ENCODE peak calls at places on chromosome 18, in four cellular contexts. One of them, this sample, is unnamed.

GRCh38 chr18:286515-287310 is 18.9 kb upstream of the THOC1 start:
- DNase-seq in right lobe of liver: no peak
- DNase-seq in CD4-positive, alpha-beta memory T cell: no peak
- DNase-seq in GM12892: no peak
- DNase-seq in this sample: peak; percentile 26

GRCh38 chr18:8140841-8141501 is 468.3 kb upstream of the RAB12 start:
- DNase-seq in right lobe of liver: no peak
- DNase-seq in CD4-positive, alpha-beta memory T cell: no peak
- DNase-seq in GM12892: no peak
- DNase-seq in this sample: no peak

GRCh38 chr18:62808116-62808515 is 92.8 kb downstream of the PHLPP1 start:
- DNase-seq in right lobe of liver: no peak
- DNase-seq in CD4-positive, alpha-beta memory T cell: no peak
- DNase-seq in GM12892: no peak
- DNase-seq in this sample: no peak

GRCh38 chr18:31711365-31712035 is 27.1 kb upstream of the B4GALT6 start:
- DNase-seq in right lobe of liver: no peak
- DNase-seq in CD4-positive, alpha-beta memory T cell: no peak
- DNase-seq in GM12892: no peak
- DNase-seq in this sample: no peak

GRCh38 chr18:10094154-10094553 is 180.3 kb downstream of the VAPA start:
- DNase-seq in right lobe of liver: no peak
- DNase-seq in CD4-positive, alpha-beta memory T cell: no peak
- DNase-seq in GM12892: no peak
- DNase-seq in this sample: no peak

GRCh38 chr18:5238371-5238758 is 41.3 kb upstream of the AKAIN1 start:
- DNase-seq in right lobe of liver: peak; percentile 92
- DNase-seq in CD4-positive, alpha-beta memory T cell: no peak
- DNase-seq in GM12892: peak; percentile 23
- DNase-seq in this sample: peak; percentile 25

GRCh38 chr18:12839057-12839525 is 44.9 kb downstream of the PTPN2 start:
- DNase-seq in right lobe of liver: no peak
- DNase-seq in CD4-positive, alpha-beta memory T cell: no peak
- DNase-seq in GM12892: no peak
- DNase-seq in this sample: peak; percentile 6

GRCh38 chr18:31450409-31450808 is 2.9 kb downstream of the DSG3 start:
- DNase-seq in right lobe of liver: no peak
- DNase-seq in CD4-positive, alpha-beta memory T cell: no peak
- DNase-seq in GM12892: no peak
- DNase-seq in this sample: no peak

GRCh38 chr18:65750421-65751144 is at the start of gene CDH7:
- DNase-seq in right lobe of liver: no peak
- DNase-seq in CD4-positive, alpha-beta memory T cell: no peak
- DNase-seq in GM12892: no peak
- DNase-seq in this sample: no peak

GRCh38 chr18:56721031-56721430 is 69.9 kb downstream of the WDR7 start:
- DNase-seq in right lobe of liver: no peak
- DNase-seq in CD4-positive, alpha-beta memory T cell: no peak
- DNase-seq in GM12892: no peak
- DNase-seq in this sample: no peak

GRCh38 chr18:24413148-24413547 is 13.3 kb upstream of the IMPACT start:
- DNase-seq in right lobe of liver: no peak
- DNase-seq in CD4-positive, alpha-beta memory T cell: no peak
- DNase-seq in GM12892: no peak
- DNase-seq in this sample: no peak

GRCh38 chr18:54149078-54149697 is 75.3 kb downstream of the MBD2 start:
- DNase-seq in right lobe of liver: no peak
- DNase-seq in CD4-positive, alpha-beta memory T cell: no peak
- DNase-seq in GM12892: no peak
- DNase-seq in this sample: no peak

GRCh38 chr18:12939161-12939560 is 8.7 kb upstream of the SEH1L start:
- DNase-seq in right lobe of liver: no peak
- DNase-seq in CD4-positive, alpha-beta memory T cell: no peak
- DNase-seq in GM12892: no peak
- DNase-seq in this sample: no peak

GRCh38 chr18:57930476-57930875 is 113.5 kb upstream of the NEDD4L start:
- DNase-seq in right lobe of liver: no peak
- DNase-seq in CD4-positive, alpha-beta memory T cell: no peak
- DNase-seq in GM12892: no peak
- DNase-seq in this sample: no peak

GRCh38 chr18:45384137-45384998 is 230.9 kb upstream of the SLC14A2 start:
- DNase-seq in right lobe of liver: peak; percentile 51
- DNase-seq in CD4-positive, alpha-beta memory T cell: peak; percentile 10
- DNase-seq in GM12892: peak; percentile 10
- DNase-seq in this sample: peak; percentile 37

GRCh38 chr18:79857082-79857661 is 59.4 kb downstream of the KCNG2 start:
- DNase-seq in right lobe of liver: no peak
- DNase-seq in CD4-positive, alpha-beta memory T cell: no peak
- DNase-seq in GM12892: no peak
- DNase-seq in this sample: peak; percentile 40

GRCh38 chr18:31722369-31722957 is 38.1 kb upstream of the B4GALT6 start:
- DNase-seq in right lobe of liver: peak; percentile 85
- DNase-seq in CD4-positive, alpha-beta memory T cell: peak; percentile 54
- DNase-seq in GM12892: peak; percentile 39
- DNase-seq in this sample: peak; percentile 91

GRCh38 chr18:72468011-72468710 is 76.0 kb downstream of the CBLN2 start:
- DNase-seq in right lobe of liver: no peak
- DNase-seq in CD4-positive, alpha-beta memory T cell: no peak
- DNase-seq in GM12892: no peak
- DNase-seq in this sample: no peak

GRCh38 chr18:79531386-79531785 is 135.7 kb downstream of the NFATC1 start:
- DNase-seq in right lobe of liver: peak; percentile 23
- DNase-seq in CD4-positive, alpha-beta memory T cell: no peak
- DNase-seq in GM12892: no peak
- DNase-seq in this sample: no peak

GRCh38 chr18:23626451-23627279 is 36.0 kb downstream of the ANKRD29 start:
- DNase-seq in right lobe of liver: no peak
- DNase-seq in CD4-positive, alpha-beta memory T cell: no peak
- DNase-seq in GM12892: no peak
- DNase-seq in this sample: no peak

GRCh38 chr18:59155140-59155539 is 15.5 kb downstream of the SEC11C start:
- DNase-seq in right lobe of liver: no peak
- DNase-seq in CD4-positive, alpha-beta memory T cell: no peak
- DNase-seq in GM12892: no peak
- DNase-seq in this sample: no peak

GRCh38 chr18:61282926-61283325 is 50.3 kb upstream of the CDH20 start:
- DNase-seq in right lobe of liver: no peak
- DNase-seq in CD4-positive, alpha-beta memory T cell: no peak
- DNase-seq in GM12892: no peak
- DNase-seq in this sample: no peak

GRCh38 chr18:9025104-9025838 is 77.2 kb upstream of the NDUFV2 start:
- DNase-seq in right lobe of liver: no peak
- DNase-seq in CD4-positive, alpha-beta memory T cell: no peak
- DNase-seq in GM12892: no peak
- DNase-seq in this sample: no peak

GRCh38 chr18:29196307-29196706 is 1019.4 kb upstream of the CDH2 start:
- DNase-seq in right lobe of liver: no peak
- DNase-seq in CD4-positive, alpha-beta memory T cell: no peak
- DNase-seq in GM12892: no peak
- DNase-seq in this sample: no peak

GRCh38 chr18:51417643-51418483 is 220.4 kb upstream of the MEX3C start:
- DNase-seq in right lobe of liver: no peak
- DNase-seq in CD4-positive, alpha-beta memory T cell: no peak
- DNase-seq in GM12892: no peak
- DNase-seq in this sample: no peak

GRCh38 chr18:60554961-60555360 is 182.4 kb upstream of the MC4R start:
- DNase-seq in right lobe of liver: no peak
- DNase-seq in CD4-positive, alpha-beta memory T cell: no peak
- DNase-seq in GM12892: no peak
- DNase-seq in this sample: no peak

GRCh38 chr18:38752430-38752829 is 1186.8 kb upstream of the CELF4 start:
- DNase-seq in right lobe of liver: no peak
- DNase-seq in CD4-positive, alpha-beta memory T cell: no peak
- DNase-seq in GM12892: no peak
- DNase-seq in this sample: no peak

GRCh38 chr18:24259869-24260662 is 121.2 kb downstream of the CABYR start:
- DNase-seq in right lobe of liver: no peak
- DNase-seq in CD4-positive, alpha-beta memory T cell: no peak
- DNase-seq in GM12892: no peak
- DNase-seq in this sample: no peak

This sample was measured in midbrain.